ENCODE peak calls at places on chromosomes 3 and 15, in ten cellular contexts. W is NT2/D1; L is activated naive CD4-positive, alpha-beta T cell; E is CD8-positive, alpha-beta T cell; M is CD8-positive, alpha-beta memory T cell; F is activated gamma-delta T cell; D is lower lobe of right lung; B is NCI-H748 treated with DMSO at 0.1 percent for 48 hours; N is ELF-1; O is H54. C is an unnamed sample.
A peak's percentile ranks its signal among the peaks of the same experiment; 100 is the strongest.

GRCh38 chr15:100029045-100029444 is 295.8 kb upstream of the LYSMD4 start:
- DNase-seq in B (no peak), M (no peak), L (no peak), F (no peak), D (no peak), N (no peak), E (no peak), W (no peak), O (no peak), C (no peak)

GRCh38 chr3:24365168-24365567 is 129.5 kb downstream of the THRB start:
- DNase-seq in D (no peak), O (peak; percentile 8), F (no peak), L (no peak), N (no peak), W (no peak), M (no peak), B (no peak), E (no peak), C (peak; percentile 89)

GRCh38 chr3:57423335-57423734 is 120.8 kb downstream of the DNAH12 start:
- DNase-seq in M (no peak), O (no peak), W (peak; percentile 32), E (no peak), L (no peak), B (no peak), N (no peak), F (no peak), D (no peak), C (no peak)

GRCh38 chr15:75720787-75721461 is 8.3 kb upstream of the CSPG4 start:
- DNase-seq in D (peak; percentile 79), N (peak; percentile 74), L (no peak), M (no peak), B (no peak), W (no peak), F (no peak), E (no peak), O (peak; percentile 35), C (peak; percentile 14)

GRCh38 chr3:154758109-154758868 is 321.8 kb upstream of the MME start:
- DNase-seq in L (no peak), B (peak; percentile 2), N (no peak), E (no peak), D (no peak), M (no peak), W (no peak), O (no peak), F (no peak), C (peak; percentile 62)

GRCh38 chr15:98760112-98760826 is 111.9 kb downstream of the IGF1R start:
- DNase-seq in L (no peak), W (no peak), F (no peak), N (no peak), B (no peak), E (no peak), M (no peak), D (peak; percentile 62), O (no peak), C (no peak)

GRCh38 chr15:29470311-29470710 is 200.7 kb upstream of the NSMCE3 start:
- DNase-seq in M (no peak), L (no peak), E (no peak), O (no peak), F (no peak), B (no peak), W (no peak), D (no peak), N (no peak), C (no peak)

GRCh38 chr3:114706591-114707224 is 412.9 kb downstream of the TIGIT start:
- DNase-seq in L (no peak), F (no peak), O (peak; percentile 16), B (no peak), N (peak; percentile 9), W (no peak), E (no peak), M (no peak), D (no peak), C (peak; percentile 21)

GRCh38 chr3:166284994-166285393 is 447.8 kb upstream of the BCHE start:
- DNase-seq in W (no peak), F (no peak), E (no peak), B (no peak), N (no peak), O (no peak), L (no peak), M (no peak), D (no peak), C (peak; percentile 67)

GRCh38 chr3:46334911-46335478 is 18.9 kb upstream of the CCR2 start:
- DNase-seq in D (no peak), E (no peak), W (no peak), N (no peak), M (no peak), L (no peak), B (no peak), F (no peak), O (no peak), C (peak; percentile 26)

GRCh38 chr3:106282931-106283330 is 414.1 kb upstream of the CBLB start:
- DNase-seq in O (no peak), F (no peak), B (no peak), E (no peak), N (no peak), W (no peak), L (no peak), D (no peak), M (no peak), C (no peak)

GRCh38 chr15:90539789-90540188 is 10.1 kb downstream of the CRTC3 start:
- DNase-seq in D (no peak), E (no peak), W (no peak), N (no peak), L (no peak), F (no peak), B (no peak), O (no peak), M (no peak), C (no peak)